ENCODE peak calls at places on chromosomes 2 and 18, in four cellular contexts. F, L, S and J are unnamed samples.

GRCh38 chr2:149562304-149562703 is 25.3 kb downstream of the MMADHC start:
- DNase-seq in L (no peak), S (no peak), F (peak; percentile 47), J (no peak)

GRCh38 chr18:54742120-54742519 is 86.2 kb upstream of the RAB27B start:
- DNase-seq in L (no peak), F (no peak), S (no peak), J (no peak)

GRCh38 chr2:233436691-233437438 is 82.6 kb downstream of the DGKD start:
- DNase-seq in L (no peak), F (no peak), S (no peak), J (no peak)

GRCh38 chr2:74003494-74004211 is 18.9 kb downstream of the TET3 start:
- DNase-seq in S (no peak), L (no peak), F (no peak), J (no peak)

GRCh38 chr2:210559167-210559566 is 2.8 kb downstream of the CPS1 start:
- DNase-seq in F (no peak), S (no peak), L (no peak), J (no peak)

GRCh38 chr2:235050992-235051351 is 99.2 kb downstream of the SH3BP4 start:
- DNase-seq in S (no peak), L (no peak), F (peak; percentile 46), J (no peak)

GRCh38 chr2:175154670-175155082 is 13.3 kb downstream of the ATF2 start:
- DNase-seq in F (no peak), S (no peak), L (no peak), J (no peak)

GRCh38 chr2:120817956-120818325 is 82.3 kb downstream of the GLI2 start:
- DNase-seq in S (no peak), L (no peak), F (no peak), J (no peak)

GRCh38 chr2:198471291-198471690 is 666.9 kb downstream of the PLCL1 start:
- DNase-seq in S (no peak), F (no peak), L (no peak), J (no peak)

GRCh38 chr2:45169339-45170190 is 160.3 kb upstream of the SIX2 start:
- DNase-seq in L (peak; percentile 78), S (no peak), F (no peak), J (no peak)

GRCh38 chr18:9715974-9716373 is 7.9 kb downstream of the RAB31 start:
- DNase-seq in F (no peak), S (no peak), L (no peak), J (no peak)

GRCh38 chr2:155391613-155392012 is 693.1 kb downstream of the KCNJ3 start:
- DNase-seq in S (no peak), F (no peak), L (no peak), J (no peak)

GRCh38 chr2:219549619-219550018 is 5.8 kb downstream of the TMEM198 start:
- DNase-seq in F (no peak), L (no peak), S (no peak), J (no peak)

GRCh38 chr18:34492652-34493051 is 217.4 kb upstream of the DTNA start:
- DNase-seq in F (peak; percentile 87), L (no peak), S (no peak), J (no peak)

GRCh38 chr2:149617476-149617875 is 29.9 kb upstream of the MMADHC start:
- DNase-seq in F (no peak), S (no peak), L (no peak), J (no peak)

GRCh38 chr2:177585234-177585863 is 192.8 kb downstream of the AGPS start:
- DNase-seq in F (no peak), L (no peak), S (no peak), J (no peak)

GRCh38 chr2:215899111-215900074 is 114.0 kb downstream of the MREG start:
- DNase-seq in S (no peak), L (no peak), F (no peak), J (no peak)

GRCh38 chr2:99960724-99961566 is 181.4 kb downstream of the AFF3 start:
- DNase-seq in S (no peak), F (no peak), L (no peak), J (no peak)

GRCh38 chr2:215937190-215937589 is 76.2 kb downstream of the MREG start:
- DNase-seq in F (no peak), S (no peak), L (no peak), J (no peak)

GRCh38 chr2:45004569-45005181 is 4.6 kb downstream of the SIX2 start:
- DNase-seq in L (peak; percentile 82), F (no peak), S (no peak), J (no peak)

GRCh38 chr2:172232638-172233253 is 130.0 kb upstream of the DLX2 start:
- DNase-seq in S (no peak), L (no peak), F (no peak), J (no peak)

GRCh38 chr2:16861154-16861929 is 195.7 kb upstream of the CYRIA start:
- DNase-seq in F (no peak), S (no peak), L (no peak), J (no peak)

GRCh38 chr2:206275274-206276160 is 1.1 kb downstream of the ZDBF2 start:
- DNase-seq in S (peak; percentile 55), L (no peak), F (no peak), J (peak; percentile 18)

GRCh38 chr2:45494275-45494977 is 116.6 kb downstream of the SRBD1 start:
- DNase-seq in S (peak; percentile 21), L (no peak), F (peak; percentile 64), J (peak; percentile 58)

DNA sequence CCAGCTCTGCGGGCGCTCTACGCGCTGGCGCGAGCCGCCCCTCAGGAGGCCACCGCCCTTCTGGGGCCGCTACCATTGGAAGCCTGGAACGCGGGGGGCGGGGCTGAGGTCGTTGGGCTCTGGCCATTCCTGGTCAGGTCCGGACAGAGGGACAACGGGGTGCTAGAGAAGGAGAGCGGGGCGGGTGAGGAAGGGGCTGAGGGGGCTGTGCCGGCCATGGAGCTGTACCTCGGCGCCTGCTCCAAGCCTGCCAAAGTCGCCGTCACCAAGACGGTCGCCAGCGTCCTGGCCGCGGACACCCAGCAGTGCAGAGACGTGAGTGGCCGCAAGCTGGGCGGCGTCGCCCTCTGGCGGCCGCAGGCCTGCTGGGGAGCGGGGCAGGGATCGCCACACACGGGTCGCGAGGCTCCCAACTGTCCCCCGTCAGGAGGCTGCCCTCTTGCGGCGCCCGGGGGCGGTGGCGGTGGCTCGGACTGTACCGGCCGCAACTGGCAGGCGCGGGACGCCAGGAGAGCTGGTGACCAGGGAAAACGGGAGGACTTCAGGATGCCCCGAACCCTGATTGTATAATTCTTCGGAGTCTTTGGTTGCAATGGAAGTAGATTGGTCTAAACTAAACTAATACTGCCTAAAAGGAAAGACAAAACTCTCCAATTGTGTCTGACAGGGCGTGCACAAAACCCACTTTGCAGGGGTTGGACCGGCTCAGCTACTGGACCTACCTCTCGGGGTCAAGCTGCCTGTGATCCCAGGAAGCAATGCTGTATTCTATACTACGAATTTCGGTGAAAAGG is at the start of gene FSIP2:
- DNase-seq in S (no peak), F (peak; percentile 65), L (peak; percentile 98), J (peak; percentile 92)
- H3K9ac ChIP-seq in S (no peak within 1 kb of the TSS), F (no peak within 1 kb of the TSS), L (no peak within 1 kb of the TSS), J (peak within 1 kb of the TSS; percentile 45)

GRCh38 chr2:132503621-132504200 is 87.1 kb downstream of the GPR39 start:
- DNase-seq in L (no peak), S (no peak), F (no peak), J (peak; percentile 32)
- TF ChIP-seq SUZ12 in L (no peak), S (no peak), F (no peak), J (no peak)

GRCh38 chr2:84880395-84880644 is 564 bp downstream of the TRABD2A start:
- DNase-seq in S (no peak), L (no peak), F (no peak), J (no peak)
- H3K9ac ChIP-seq in S (no peak overlapping the region), L (peak overlapping the region; percentile 70), F (no peak overlapping the region), J (peak overlapping the region; percentile 74)

GRCh38 chr18:80246656-80247402 is 485 bp downstream of the PARD6G start:
- DNase-seq in L (peak; percentile 83), F (no peak), S (no peak), J (no peak)
- TF ChIP-seq SUZ12 in L (no peak), F (no peak), S (no peak), J (no peak)

GRCh38 chr2:43424262-43425207 is 171.3 kb downstream of the THADA start:
- DNase-seq in F (peak; percentile 94), L (no peak), S (no peak), J (no peak)

GRCh38 chr2:43427032-43427424 is 168.8 kb downstream of the THADA start:
- DNase-seq in F (no peak), S (no peak), L (no peak), J (no peak)

GRCh38 chr2:43423941-43424261 is 171.9 kb downstream of the THADA start:
- DNase-seq in F (no peak), L (no peak), S (no peak), J (no peak)

GRCh38 chr2:43425659-43426058 is 170.2 kb downstream of the THADA start:
- DNase-seq in L (no peak), S (peak; percentile 87), F (no peak), J (no peak)

DNA sequence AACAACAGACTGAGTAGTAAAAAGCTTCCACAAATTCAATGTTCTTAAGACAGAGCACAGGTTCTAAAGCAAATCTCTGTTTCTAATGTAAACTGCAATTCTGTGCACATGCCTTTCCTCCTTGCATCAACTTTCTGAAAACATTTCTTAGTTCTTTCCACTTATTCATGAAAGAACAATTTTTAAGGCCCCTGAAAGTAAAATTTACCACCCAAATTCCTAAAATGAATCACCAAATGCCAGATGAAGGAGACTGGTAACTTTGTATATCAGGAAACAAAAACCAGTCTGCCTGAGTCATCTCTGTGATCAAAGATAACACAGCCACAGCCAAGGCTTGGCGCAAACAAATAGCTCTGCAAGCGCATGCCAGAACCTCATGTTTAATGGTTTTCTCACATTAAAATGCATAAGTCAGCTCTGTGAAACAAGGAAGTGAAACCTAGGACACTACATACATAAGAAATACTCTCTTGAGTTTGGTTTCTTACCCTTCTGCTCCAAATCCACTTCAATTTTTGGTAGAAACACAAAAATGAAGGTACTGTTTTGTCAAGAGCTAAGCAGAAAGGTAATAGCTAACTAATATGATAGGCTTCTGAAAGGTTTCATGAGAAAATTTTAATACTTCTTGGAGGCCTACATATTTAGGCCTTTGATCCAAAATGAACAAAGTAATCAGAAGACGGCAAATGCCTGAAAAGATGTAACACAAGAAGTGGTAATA is 169.4 kb downstream of the THADA start:
- DNase-seq in S (peak; percentile 96), F (peak; percentile 94), L (no peak), J (no peak)
- H3K9ac ChIP-seq in S (peak overlapping the region; percentile 57), F (peak overlapping the region; percentile 31), L (no peak overlapping the region), J (no peak overlapping the region)